ENCODE peak calls at places on chromosomes 2 and 18, in five cellular contexts. U is GM12878, X is A549, A is K562, C is HepG2. E is an unnamed sample.

GRCh38 chr2:206915136-206915535 is 24.2 kb upstream of the CPO start:
- DNase-seq in C (peak), X (peak), A (no peak), U (no peak), E (no peak)

GRCh38 chr2:239261336-239261735 is 139.5 kb downstream of the HDAC4 start:
- DNase-seq in X (no peak), C (no peak), U (no peak), A (no peak), E (no peak)

GRCh38 chr2:133490412-133490958 is 77.8 kb downstream of the NCKAP5 start:
- DNase-seq in A (no peak), U (no peak), C (no peak), X (no peak), E (no peak)

GRCh38 chr2:8694737-8695136 is 12.9 kb downstream of the ID2 start:
- DNase-seq in A (no peak), X (peak), U (no peak), C (no peak), E (no peak)

GRCh38 chr2:219511547-219512325 is 2.5 kb upstream of the ASIC4 start:
- DNase-seq in C (no peak), X (no peak), A (no peak), U (no peak), E (no peak)

GRCh38 chr18:61541673-61542072 is 208.4 kb downstream of the CDH20 start:
- DNase-seq in C (no peak), A (no peak), X (no peak), U (no peak), E (no peak)

GRCh38 chr2:240792658-240793312 is 27.2 kb downstream of the KIF1A start:
- DNase-seq in U (no peak), C (no peak), X (no peak), A (no peak), E (no peak)

GRCh38 chr2:218146056-218146455 is 20.2 kb downstream of the CXCR2 start:
- DNase-seq in A (no peak), C (no peak), U (no peak), X (no peak), E (no peak)

GRCh38 chr2:164314148-164314547 is 307.1 kb downstream of the GRB14 start:
- DNase-seq in A (no peak), X (peak), U (no peak), C (no peak), E (no peak)
- TF ChIP-seq HDAC2 in A (no peak), X (no peak), U (no peak), C (no peak), E (no peak)

GRCh38 chr18:58042826-58043362 is 1.1 kb upstream of the NEDD4L start:
- DNase-seq in X (no peak), C (no peak), A (no peak), U (no peak), E (no peak)

GRCh38 chr18:58045265-58046086 is 1.4 kb downstream of the NEDD4L start:
- DNase-seq in X (peak), U (no peak), C (peak), A (peak), E (no peak)

GRCh38 chr18:58044370-58045264 is 591 bp downstream of the NEDD4L start:
- DNase-seq in C (no peak), A (peak), X (peak), U (no peak), E (peak)

GRCh38 chr18:58041633-58042032 is 2.4 kb upstream of the NEDD4L start:
- DNase-seq in X (no peak), U (no peak), C (peak), A (peak), E (no peak)

DNA sequence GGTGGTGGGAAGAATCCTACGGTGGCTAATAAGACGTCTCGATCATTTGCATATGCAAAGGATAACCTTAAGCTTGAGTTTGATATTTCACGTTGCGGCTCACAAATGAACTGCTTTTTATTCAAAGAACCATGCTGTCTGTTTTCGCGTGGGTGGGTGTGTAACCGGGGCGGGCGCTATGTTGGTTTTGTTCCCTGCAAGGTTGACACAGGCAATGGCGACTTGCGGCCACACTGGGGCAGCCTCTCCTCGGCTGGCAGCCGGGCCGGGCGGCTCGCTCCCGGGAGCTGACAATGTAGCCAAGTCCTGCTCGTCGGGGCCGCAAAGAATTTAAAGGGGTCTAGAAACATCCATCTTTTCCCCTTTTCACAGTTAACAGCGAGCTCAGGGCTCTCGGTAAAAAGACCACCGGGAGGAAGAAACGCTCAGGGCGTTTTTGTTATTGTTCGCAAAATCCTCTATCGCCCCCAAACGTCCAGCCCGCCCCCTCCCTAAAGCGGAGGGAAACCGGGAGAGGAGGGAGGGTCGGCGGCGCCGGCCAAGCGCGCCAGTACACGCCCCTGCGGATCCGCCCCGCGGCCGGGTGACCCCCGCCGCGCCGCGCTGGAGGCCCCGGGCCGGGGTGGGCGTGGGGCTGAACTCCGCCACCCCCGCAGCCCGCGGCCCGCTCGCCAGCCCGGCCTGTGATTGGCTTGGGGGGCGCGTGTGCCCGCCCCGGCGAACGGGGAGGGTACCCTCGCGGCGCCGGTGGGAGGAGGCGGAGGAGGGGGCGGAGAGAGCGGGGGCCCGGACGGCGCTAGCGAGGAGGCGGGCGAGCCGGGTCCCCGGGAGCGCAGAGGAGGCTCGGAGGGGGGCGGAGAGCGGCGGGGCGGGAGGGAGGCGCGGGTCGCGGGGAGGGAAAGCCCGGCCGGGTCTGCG is at the start of gene NEDD4L:
- DNase-seq in U (peak), X (peak), A (peak), C (peak), E (no peak)
- TF ChIP-seq EP300 in U (no peak), X (no peak), A (no peak), C (no peak), E (no peak)

GRCh38 chr2:100766806-100767205 is 53.1 kb upstream of the NPAS2 start:
- DNase-seq in X (no peak), A (no peak), U (no peak), C (no peak), E (no peak)

GRCh38 chr2:100765481-100765880 is 54.5 kb upstream of the NPAS2 start:
- DNase-seq in U (no peak), A (no peak), C (no peak), X (no peak), E (no peak)

GRCh38 chr2:100761365-100761764 is 58.6 kb upstream of the NPAS2 start:
- DNase-seq in C (no peak), U (no peak), X (no peak), A (no peak), E (no peak)

GRCh38 chr2:100767224-100767653 is 52.7 kb upstream of the NPAS2 start:
- DNase-seq in X (peak), A (no peak), U (no peak), C (no peak), E (no peak)

DNA sequence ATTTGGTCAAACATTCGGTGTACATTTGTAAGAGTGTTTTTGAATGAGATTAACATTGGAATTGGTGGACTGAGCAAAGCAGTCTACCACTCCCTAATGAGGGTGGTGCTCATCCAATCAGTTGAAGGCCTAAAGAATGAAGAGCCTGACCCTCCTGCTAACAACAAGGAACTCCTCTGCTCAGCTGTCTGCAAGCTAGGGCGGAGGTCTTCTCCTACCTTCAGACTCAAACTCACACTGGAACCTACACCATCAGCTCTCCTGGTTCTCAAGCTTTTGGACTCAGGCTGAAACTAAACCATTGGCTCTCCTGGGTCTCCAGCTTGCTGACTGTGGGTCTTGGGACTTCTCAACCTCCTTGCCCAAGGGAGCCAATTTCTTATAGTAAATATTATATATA is 55.5 kb upstream of the NPAS2 start:
- DNase-seq in C (no peak), A (no peak), X (no peak), U (no peak), E (no peak)
- TF ChIP-seq KDM1A in C (no peak), A (no peak), X (no peak), U (no peak), E (no peak)

GRCh38 chr2:190178066-190178722 is 115.7 kb upstream of the MSTN start:
- DNase-seq in C (no peak), U (no peak), A (no peak), X (no peak), E (no peak)

GRCh38 chr2:190170673-190171072 is 108.1 kb upstream of the MSTN start:
- DNase-seq in A (no peak), U (no peak), C (no peak), X (no peak), E (no peak)

GRCh38 chr2:190177249-190177648 is 114.7 kb upstream of the MSTN start:
- DNase-seq in U (no peak), A (no peak), X (no peak), C (no peak), E (no peak)

GRCh38 chr2:190169221-190170072 is 106.9 kb upstream of the MSTN start:
- DNase-seq in A (no peak), C (no peak), X (no peak), U (no peak), E (no peak)

DNA sequence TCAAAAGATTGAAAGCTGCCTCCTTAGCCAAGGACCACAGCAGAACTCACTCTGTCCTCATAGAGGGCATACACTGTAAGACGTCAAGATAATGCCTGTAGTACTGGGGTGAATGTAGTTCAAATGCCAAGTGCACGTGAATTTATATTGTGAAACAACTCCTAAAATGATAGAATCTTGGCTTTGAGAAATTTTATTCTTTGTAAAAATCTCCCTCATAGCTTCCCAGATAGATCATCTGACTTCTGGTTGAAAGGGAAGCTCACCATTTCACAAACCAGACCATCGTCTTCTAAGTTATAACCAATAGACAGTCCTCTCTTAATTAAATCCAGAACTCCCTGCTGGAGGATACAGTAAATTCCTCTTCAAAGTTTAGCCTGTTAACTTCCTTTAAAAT is 110.9 kb upstream of the MSTN start:
- DNase-seq in U (no peak), X (no peak), C (no peak), A (no peak), E (no peak)
- TF ChIP-seq HDAC2 in U (no peak), X (no peak), C (no peak), A (no peak), E (no peak)

DNA sequence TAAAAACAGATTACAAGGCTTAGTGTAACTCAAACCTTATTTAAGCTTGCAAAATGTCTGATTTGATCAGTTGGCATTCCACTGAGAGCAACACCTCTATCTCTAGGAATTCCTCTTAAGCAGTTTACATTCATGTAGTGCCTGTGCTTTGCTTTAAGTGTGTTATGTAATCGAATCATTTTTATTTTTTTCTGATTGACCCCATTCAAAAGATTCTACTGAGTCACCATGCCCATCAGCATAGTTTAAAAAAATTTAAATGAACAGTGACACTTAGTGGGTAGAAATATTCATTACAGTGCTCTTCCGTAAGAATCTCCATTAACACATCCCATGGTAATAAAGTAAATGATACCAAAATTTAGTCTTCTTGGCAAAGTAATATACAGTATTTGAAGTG is 67.8 kb upstream of the SLC4A10 start:
- DNase-seq in A (no peak), U (no peak), C (no peak), X (no peak), E (no peak)
- TF ChIP-seq EP300 in A (no peak), U (no peak), C (no peak), X (no peak), E (no peak)

DNA sequence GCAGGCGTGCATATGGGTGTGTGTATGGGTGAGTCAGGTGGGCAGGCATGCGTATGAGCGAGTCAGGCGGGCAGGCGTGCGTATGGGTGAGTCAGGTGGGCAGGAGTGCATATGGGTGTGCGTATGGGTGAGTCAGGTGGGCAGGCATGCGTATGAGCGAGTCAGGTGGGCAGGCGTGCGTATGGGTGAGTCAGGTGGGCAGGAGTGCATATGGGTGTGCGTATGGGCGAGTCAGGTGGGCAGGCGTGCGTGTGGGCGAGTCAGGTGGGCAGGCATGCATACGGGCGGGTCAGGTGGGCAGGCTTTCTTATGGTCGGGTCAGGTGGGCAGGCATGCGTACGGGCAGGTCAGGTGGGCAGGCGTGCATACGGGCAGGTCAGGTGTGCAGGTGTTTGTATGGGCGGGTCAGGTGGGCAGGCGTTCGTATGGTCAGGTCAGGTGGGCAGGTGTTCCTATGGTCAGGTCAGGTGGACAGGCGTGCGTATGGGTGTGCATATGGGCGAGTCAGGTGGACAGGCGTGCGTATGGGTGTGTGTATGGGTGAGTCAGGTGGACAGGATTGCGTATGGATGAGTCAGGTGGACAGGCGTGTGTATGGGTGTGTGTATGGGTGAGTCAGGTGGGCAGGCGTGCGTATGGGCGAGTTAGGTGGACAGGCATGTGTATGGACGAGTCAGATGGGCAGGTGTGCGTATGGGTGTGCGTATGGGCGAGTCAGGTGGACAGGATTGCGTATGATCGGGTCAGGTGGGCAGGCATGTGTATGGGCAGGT is 28.7 kb upstream of the KLF11 start:
- DNase-seq in X (no peak), A (no peak), C (no peak), U (no peak), E (no peak)
- TF ChIP-seq KDM1A in X (no peak), A (no peak), C (no peak), U (no peak), E (no peak)

GRCh38 chr2:173590278-173590811 is 235.7 kb downstream of the CDCA7 start:
- DNase-seq in C (peak), A (no peak), U (no peak), X (peak), E (peak)
- TF ChIP-seq HDAC2 in C (no peak), A (no peak), U (no peak), X (no peak), E (no peak)

GRCh38 chr2:140910683-140911082 is 1220.1 kb downstream of the LRP1B start:
- DNase-seq in A (no peak), X (no peak), C (no peak), U (no peak), E (no peak)
- TF ChIP-seq EP300 in A (no peak), X (no peak), C (no peak), U (no peak), E (no peak)

DNA sequence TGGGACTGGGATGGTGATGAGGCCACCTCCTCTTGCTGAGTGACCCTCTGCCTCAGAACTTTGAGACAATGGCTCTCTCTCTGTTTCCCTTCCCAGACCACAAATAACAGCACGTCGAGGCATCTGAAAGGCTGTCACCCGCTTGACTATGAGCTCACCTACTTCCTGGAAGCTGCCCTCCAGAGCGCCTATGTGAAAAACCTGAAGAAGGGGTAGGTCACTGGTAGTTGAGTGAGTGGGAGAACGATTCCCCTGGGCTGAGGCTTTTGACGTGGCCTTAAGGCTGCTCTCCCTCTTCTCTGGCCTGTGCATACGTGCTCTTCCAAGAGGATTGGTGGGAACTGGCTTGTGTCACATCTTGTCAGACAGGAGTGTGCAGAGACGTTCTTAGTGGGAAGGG is 63.1 kb upstream of the MCFD2 start:
- DNase-seq in A (no peak), X (no peak), C (no peak), U (no peak), E (no peak)
- TF ChIP-seq KDM1A in A (no peak), X (no peak), C (no peak), U (no peak), E (no peak)

GRCh38 chr2:120932881-120933280 is 197.2 kb downstream of the GLI2 start:
- DNase-seq in X (no peak), A (no peak), U (no peak), C (no peak), E (no peak)

GRCh38 chr2:120929829-120930228 is 194.2 kb downstream of the GLI2 start:
- DNase-seq in U (no peak), A (no peak), X (no peak), C (no peak), E (no peak)

GRCh38 chr2:120932472-120932871 is 196.8 kb downstream of the GLI2 start:
- DNase-seq in U (no peak), C (no peak), X (no peak), A (no peak), E (no peak)

GRCh38 chr2:120930861-120931260 is 195.2 kb downstream of the GLI2 start:
- DNase-seq in U (no peak), A (no peak), C (no peak), X (no peak), E (no peak)

GRCh38 chr2:120930236-120930635 is 194.6 kb downstream of the GLI2 start:
- DNase-seq in U (no peak), C (no peak), X (no peak), A (no peak), E (no peak)
- TF ChIP-seq HDAC2 in U (no peak), C (no peak), X (no peak), A (no peak), E (no peak)